ENCODE peak calls at places on chromosome 14, in five cellular contexts. L, T, A, U and I are unnamed samples.

GRCh38 chr14:39740454-39740853 is 308.2 kb upstream of the FBXO33 start:
- DNase-seq in L (no peak), T (no peak), A (no peak), U (no peak), I (no peak)

GRCh38 chr14:58637391-58638230 is at the start of gene DACT1:
- DNase-seq in L (peak; percentile 32), T (no peak), A (no peak), U (peak; percentile 52), I (peak; percentile 91)

GRCh38 chr14:102592969-102593840 is 756 bp downstream of the RCOR1 start:
- DNase-seq in L (peak; percentile 70), T (no peak), A (peak; percentile 68), U (no peak), I (peak; percentile 77)

GRCh38 chr14:96682401-96682800 is 114.8 kb upstream of the VRK1 start:
- DNase-seq in L (no peak), T (no peak), A (no peak), U (no peak), I (no peak)

GRCh38 chr14:30799933-30800332 is 74.4 kb upstream of the COCH start:
- DNase-seq in L (no peak), T (no peak), A (no peak), U (no peak), I (no peak)

GRCh38 chr14:43313719-43314118 is 1193.4 kb downstream of the FSCB start:
- DNase-seq in L (no peak), T (no peak), A (no peak), U (no peak), I (no peak)

GRCh38 chr14:64800000-64800399 is 79.7 kb downstream of the SPTB start:
- DNase-seq in L (peak; percentile 8), T (no peak), A (peak; percentile 68), U (no peak), I (no peak)

GRCh38 chr14:100292301-100292775 is 13.9 kb downstream of the SLC25A29 start:
- DNase-seq in L (no peak), T (no peak), A (no peak), U (no peak), I (no peak)

GRCh38 chr14:55152052-55152753 is 23.2 kb downstream of the LGALS3 start:
- DNase-seq in L (no peak), T (no peak), A (no peak), U (no peak), I (no peak)

GRCh38 chr14:81450100-81450531 is 50.0 kb upstream of the STON2 start:
- DNase-seq in L (no peak), T (no peak), A (no peak), U (no peak), I (no peak)

GRCh38 chr14:85024931-85025330 is 505.0 kb upstream of the FLRT2 start:
- DNase-seq in L (no peak), T (no peak), A (no peak), U (no peak), I (no peak)

GRCh38 chr14:35578135-35578534 is 44.2 kb downstream of the INSM2 start:
- DNase-seq in L (no peak), T (no peak), A (no peak), U (no peak), I (no peak)

GRCh38 chr14:20801726-20802125 is 918 bp downstream of the RNASE1 start:
- DNase-seq in L (no peak), T (no peak), A (peak; percentile 25), U (no peak), I (no peak)

GRCh38 chr14:54881761-54882401 is 20.7 kb downstream of the GCH1 start:
- DNase-seq in L (no peak), T (no peak), A (no peak), U (no peak), I (no peak)

GRCh38 chr14:103846569-103847438 is 571 bp downstream of the PPP1R13B start:
- DNase-seq in L (peak; percentile 29), T (no peak), A (peak; percentile 33), U (no peak), I (peak; percentile 29)

GRCh38 chr14:64671591-64671990 is 32.6 kb upstream of the PLEKHG3 start:
- DNase-seq in L (no peak), T (no peak), A (peak; percentile 70), U (no peak), I (no peak)

GRCh38 chr14:81193924-81194633 is 26.7 kb downstream of the GTF2A1 start:
- DNase-seq in L (peak; percentile 28), T (no peak), A (no peak), U (no peak), I (no peak)

GRCh38 chr14:105050551-105050897 is 14.7 kb downstream of the GPR132 start:
- DNase-seq in L (no peak), T (no peak), A (no peak), U (no peak), I (no peak)

GRCh38 chr14:95303107-95303506 is 16.6 kb downstream of the CLMN start:
- DNase-seq in L (no peak), T (no peak), A (no peak), U (no peak), I (no peak)

GRCh38 chr14:22052795-22053194 is 379.2 kb upstream of the OR4E1 start:
- DNase-seq in L (no peak), T (no peak), A (no peak), U (no peak), I (no peak)

GRCh38 chr14:75198291-75198933 is 22.0 kb upstream of the TMED10 start:
- DNase-seq in L (no peak), T (no peak), A (no peak), U (no peak), I (peak; percentile 17)

GRCh38 chr14:20684662-20685456 is 499 bp downstream of the RNASE4 start:
- DNase-seq in L (no peak), T (no peak), A (no peak), U (no peak), I (no peak)

GRCh38 chr14:54299393-54300363 is 97.1 kb upstream of the CDKN3 start:
- DNase-seq in L (no peak), T (no peak), A (no peak), U (no peak), I (no peak)